ENCODE peak calls at places on chromosomes 11 and 22, in four cellular contexts. One of them, this sample, is unnamed.

GRCh38 chr11:23944939-23945338 is 551.9 kb upstream of the LUZP2 start:
- DNase-seq in AG04450: no peak
- DNase-seq in IMR-90: no peak
- DNase-seq in HepG2: no peak
- DNase-seq in this sample: no peak

GRCh38 chr11:72263363-72263762 is 19.4 kb upstream of the PHOX2A start:
- DNase-seq in AG04450: peak; percentile 20
- DNase-seq in IMR-90: peak; percentile 82
- DNase-seq in HepG2: no peak
- DNase-seq in this sample: no peak

GRCh38 chr22:44326549-44326881 is 13.8 kb upstream of the SHISAL1 start:
- DNase-seq in AG04450: no peak
- DNase-seq in HepG2: no peak
- DNase-seq in IMR-90: no peak
- DNase-seq in this sample: no peak

GRCh38 chr11:72244317-72245231 is 598 bp upstream of the PHOX2A start:
- DNase-seq in IMR-90: no peak
- DNase-seq in AG04450: no peak
- DNase-seq in HepG2: no peak
- DNase-seq in this sample: no peak

GRCh38 chr11:29200776-29201574 is 815.9 kb downstream of the KCNA4 start:
- DNase-seq in IMR-90: no peak
- DNase-seq in HepG2: no peak
- DNase-seq in AG04450: no peak
- DNase-seq in this sample: peak; percentile 72

GRCh38 chr11:73400293-73400692 is 24.1 kb downstream of the RELT start:
- DNase-seq in IMR-90: no peak
- DNase-seq in AG04450: no peak
- DNase-seq in HepG2: no peak
- DNase-seq in this sample: no peak

GRCh38 chr11:115765803-115766239 is 261.6 kb upstream of the CADM1 start:
- DNase-seq in AG04450: peak; percentile 43
- DNase-seq in HepG2: no peak
- DNase-seq in IMR-90: peak; percentile 81
- DNase-seq in this sample: no peak

GRCh38 chr11:104934594-104934993 is 33.8 kb downstream of the CASP4 start:
- DNase-seq in AG04450: no peak
- DNase-seq in IMR-90: no peak
- DNase-seq in HepG2: no peak
- DNase-seq in this sample: peak; percentile 42

GRCh38 chr11:72738199-72739141 is 13.7 kb downstream of the ARAP1 start:
- DNase-seq in AG04450: no peak
- DNase-seq in HepG2: no peak
- DNase-seq in IMR-90: peak; percentile 33
- DNase-seq in this sample: no peak

GRCh38 chr11:77778549-77778948 is 42.0 kb downstream of the RSF1 start:
- DNase-seq in HepG2: no peak
- DNase-seq in IMR-90: no peak
- DNase-seq in AG04450: no peak
- DNase-seq in this sample: no peak

GRCh38 chr11:111531687-111532364 is 8.7 kb upstream of the LAYN start:
- DNase-seq in HepG2: no peak
- DNase-seq in AG04450: peak; percentile 71
- DNase-seq in IMR-90: peak; percentile 95
- DNase-seq in this sample: no peak

GRCh38 chr11:68503792-68504191 is 43.2 kb downstream of the PPP6R3 start:
- DNase-seq in IMR-90: no peak
- DNase-seq in AG04450: no peak
- DNase-seq in HepG2: no peak
- DNase-seq in this sample: no peak

GRCh38 chr11:9208726-9209501 is 56.2 kb downstream of the DENND5A start:
- DNase-seq in HepG2: no peak
- DNase-seq in IMR-90: no peak
- DNase-seq in AG04450: no peak
- DNase-seq in this sample: no peak

GRCh38 chr11:134768463-134768862 is 356.4 kb upstream of the B3GAT1 start:
- DNase-seq in HepG2: no peak
- DNase-seq in AG04450: no peak
- DNase-seq in IMR-90: no peak
- DNase-seq in this sample: no peak

GRCh38 chr22:47188337-47189055 is 426.0 kb downstream of the TBC1D22A start:
- DNase-seq in IMR-90: no peak
- DNase-seq in HepG2: no peak
- DNase-seq in AG04450: no peak
- DNase-seq in this sample: no peak

GRCh38 chr11:126544311-126545056 is 189.0 kb downstream of the ST3GAL4 start:
- DNase-seq in AG04450: peak; percentile 6
- DNase-seq in HepG2: no peak
- DNase-seq in IMR-90: peak; percentile 57
- DNase-seq in this sample: no peak

GRCh38 chr11:105719073-105719846 is 109.4 kb downstream of the GRIA4 start:
- DNase-seq in IMR-90: peak; percentile 92
- DNase-seq in HepG2: peak; percentile 49
- DNase-seq in AG04450: peak; percentile 10
- DNase-seq in this sample: no peak

GRCh38 chr11:102940714-102941588 is 14.6 kb downstream of the MMP13 start:
- DNase-seq in IMR-90: peak; percentile 73
- DNase-seq in HepG2: peak; percentile 56
- DNase-seq in AG04450: peak; percentile 29
- DNase-seq in this sample: peak; percentile 81

GRCh38 chr22:17772249-17772962 is 1.9 kb downstream of the BID start:
- DNase-seq in IMR-90: peak; percentile 42
- DNase-seq in AG04450: no peak
- DNase-seq in HepG2: no peak
- DNase-seq in this sample: no peak

GRCh38 chr11:62108017-62108750 is 15.6 kb upstream of the INCENP start:
- DNase-seq in AG04450: no peak
- DNase-seq in IMR-90: peak; percentile 74
- DNase-seq in HepG2: peak; percentile 65
- DNase-seq in this sample: peak; percentile 68

GRCh38 chr11:62104816-62105610 is 18.8 kb upstream of the INCENP start:
- DNase-seq in IMR-90: peak; percentile 61
- DNase-seq in HepG2: no peak
- DNase-seq in AG04450: no peak
- DNase-seq in this sample: peak; percentile 34

GRCh38 chr11:62103141-62103540 is 20.7 kb upstream of the INCENP start:
- DNase-seq in IMR-90: no peak
- DNase-seq in AG04450: no peak
- DNase-seq in HepG2: no peak
- DNase-seq in this sample: no peak

GRCh38 chr11:62104001-62104400 is 19.8 kb upstream of the INCENP start:
- DNase-seq in HepG2: no peak
- DNase-seq in IMR-90: no peak
- DNase-seq in AG04450: no peak
- DNase-seq in this sample: no peak

DNA sequence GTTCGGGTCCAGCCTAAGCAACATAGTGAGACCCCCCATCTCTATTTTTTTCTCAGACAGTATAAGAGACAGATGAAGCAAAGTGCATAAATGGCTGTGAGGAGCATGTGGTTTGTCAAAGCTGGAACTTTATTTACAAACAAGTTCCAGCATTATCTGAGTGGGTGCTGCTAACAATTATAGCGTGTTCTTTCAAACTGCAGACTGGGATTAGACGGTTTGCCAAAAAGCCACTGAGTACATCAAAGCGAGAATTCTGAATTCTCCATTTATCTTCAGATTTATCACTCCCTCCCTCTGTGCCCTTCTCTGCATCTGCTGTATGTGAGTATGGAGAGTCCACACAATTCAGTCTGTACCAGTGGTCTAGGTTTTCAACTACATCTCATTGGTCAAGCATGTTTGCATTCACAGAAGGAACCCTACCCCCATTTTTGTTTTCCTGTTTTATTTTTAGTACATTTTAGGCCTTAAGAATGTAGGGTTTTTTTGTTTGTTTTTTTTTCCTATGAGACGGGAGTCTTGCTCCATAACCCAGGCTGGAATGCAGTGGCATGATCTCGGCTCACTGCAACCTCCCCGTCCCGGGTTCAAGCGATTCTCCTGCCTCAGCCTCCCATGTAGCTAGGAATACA is 18.1 kb upstream of the INCENP start:
- DNase-seq in AG04450: no peak
- DNase-seq in HepG2: no peak
- DNase-seq in IMR-90: peak; percentile 47
- DNase-seq in this sample: no peak
- H3K4me3 ChIP-seq in AG04450: peak overlapping the region; percentile 26
- H3K4me3 ChIP-seq in HepG2: peak overlapping the region; percentile 6
- H3K4me3 ChIP-seq in IMR-90: peak overlapping the region; percentile 18
- H3K4me3 ChIP-seq in this sample: no peak overlapping the region

GRCh38 chr22:49299821-49300231 is 527.8 kb downstream of the BRD1 start:
- DNase-seq in IMR-90: no peak
- DNase-seq in AG04450: no peak
- DNase-seq in HepG2: no peak
- DNase-seq in this sample: no peak
- H3K9me3 ChIP-seq in IMR-90: peaks cover 78% of the 10 kb centered on the region
- H3K9me3 ChIP-seq in AG04450: peaks cover 100% of the 10 kb centered on the region
- H3K9me3 ChIP-seq in HepG2: no peaks in the 10 kb centered on the region
- H3K9me3 ChIP-seq in this sample: no peaks in the 10 kb centered on the region

DNA sequence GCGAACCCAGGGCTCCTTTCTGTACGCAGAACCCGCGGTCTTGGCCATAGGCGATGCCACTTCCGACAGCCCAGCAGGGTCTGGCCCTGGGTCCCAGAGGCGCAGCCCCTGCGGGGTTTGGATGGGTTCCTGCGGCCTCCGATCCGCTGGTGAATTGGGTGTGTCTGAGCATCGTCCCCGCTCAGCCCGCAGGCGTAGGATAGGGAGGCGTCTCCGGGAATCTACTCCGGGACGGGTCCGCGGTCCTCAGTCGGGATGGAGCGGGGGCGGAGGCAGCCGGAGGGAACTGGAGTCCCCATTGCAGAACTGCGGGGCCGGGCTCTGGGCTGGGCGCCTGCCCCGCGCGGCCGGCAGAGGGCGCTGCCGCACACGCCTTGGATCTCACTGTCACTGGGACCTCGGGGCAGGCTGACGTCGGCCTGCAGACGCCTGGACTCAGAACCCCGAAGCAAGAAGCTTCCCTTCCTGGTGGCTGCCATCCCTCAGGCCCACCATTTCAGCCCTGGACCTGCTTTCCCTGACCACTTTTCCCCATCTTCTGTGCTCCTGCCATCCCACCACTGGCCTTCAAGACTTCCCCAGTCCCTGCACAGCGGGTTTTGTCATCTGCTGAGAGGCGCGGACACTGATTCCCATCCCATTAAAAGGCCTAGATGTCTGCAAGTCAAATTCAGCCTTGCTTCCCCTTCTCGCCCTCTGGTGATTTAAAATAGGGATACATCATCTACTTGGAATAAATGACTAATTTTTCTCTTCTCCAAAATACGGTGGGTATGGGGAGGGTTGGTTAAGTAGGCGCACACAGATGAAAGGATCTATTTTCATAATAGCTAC is 38.3 kb upstream of the CREB3L1 start:
- DNase-seq in IMR-90: peak; percentile 84
- DNase-seq in AG04450: peak; percentile 60
- DNase-seq in HepG2: peak; percentile 40
- DNase-seq in this sample: peak; percentile 73
- H3K27ac ChIP-seq in IMR-90: peak overlapping the region; percentile 84
- H3K27ac ChIP-seq in AG04450: peak overlapping the region; percentile 73
- H3K27ac ChIP-seq in HepG2: no peak overlapping the region
- H3K27ac ChIP-seq in this sample: peak overlapping the region; percentile 10

GRCh38 chr11:10451399-10452116 is 3.5 kb upstream of the AMPD3 start:
- DNase-seq in IMR-90: no peak
- DNase-seq in AG04450: no peak
- DNase-seq in HepG2: no peak
- DNase-seq in this sample: no peak
- H3K4me3 ChIP-seq in IMR-90: no peak overlapping the region
- H3K4me3 ChIP-seq in AG04450: no peak overlapping the region
- H3K4me3 ChIP-seq in HepG2: peak overlapping the region; percentile 66
- H3K4me3 ChIP-seq in this sample: no peak overlapping the region

DNA sequence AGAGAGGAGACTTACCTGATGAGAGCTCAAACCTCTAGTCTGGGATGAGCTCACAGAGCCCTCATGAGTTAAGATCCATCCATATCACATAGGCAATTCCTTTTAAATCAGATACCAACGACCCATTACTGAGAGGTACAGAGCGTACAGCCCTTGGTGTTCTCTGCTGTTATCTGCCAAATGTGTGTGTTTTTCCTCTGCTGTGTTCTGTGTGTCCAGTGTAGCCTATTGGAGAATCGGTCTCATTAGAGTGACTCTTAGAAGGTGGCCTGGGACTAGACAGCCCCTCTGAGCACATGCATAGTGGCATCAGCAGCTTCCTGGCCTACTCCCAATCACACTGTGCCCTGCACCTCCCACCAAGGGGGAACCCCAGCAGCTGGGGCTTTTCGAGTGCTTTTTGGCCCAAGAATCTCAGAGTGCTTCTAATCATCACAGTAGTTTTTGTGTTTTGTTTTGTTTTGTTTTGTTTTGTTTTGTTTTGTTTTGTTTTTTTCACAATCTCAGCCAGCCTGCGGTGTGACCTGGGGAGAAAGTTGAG is 25.5 kb downstream of the TP53AIP1 start:
- DNase-seq in HepG2: no peak
- DNase-seq in IMR-90: no peak
- DNase-seq in AG04450: no peak
- DNase-seq in this sample: no peak
- H3K9me3 ChIP-seq in HepG2: no peaks in the 10 kb centered on the region
- H3K9me3 ChIP-seq in IMR-90: no peaks in the 10 kb centered on the region
- H3K9me3 ChIP-seq in AG04450: no peaks in the 10 kb centered on the region
- H3K9me3 ChIP-seq in this sample: no peaks in the 10 kb centered on the region

DNA sequence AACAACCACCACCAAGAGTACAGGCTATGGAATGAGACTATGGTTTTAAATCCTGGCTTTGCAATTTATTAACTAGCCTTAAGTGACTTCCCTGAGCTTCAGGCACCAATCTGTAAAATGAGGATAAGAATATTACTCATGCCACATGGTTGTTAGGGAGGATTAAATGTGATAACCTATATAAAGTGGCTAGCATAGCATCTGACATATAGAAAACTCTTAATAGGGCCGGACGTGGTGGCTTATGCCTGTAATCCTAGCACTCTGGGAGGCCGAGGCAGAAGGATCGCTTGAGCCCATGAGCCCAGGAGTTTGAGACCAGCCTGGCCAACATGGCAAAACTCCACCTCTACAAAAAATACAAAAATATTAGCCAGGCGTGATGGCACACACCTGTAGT is 16.3 kb downstream of the LIMK2 start:
- DNase-seq in IMR-90: no peak
- DNase-seq in AG04450: no peak
- DNase-seq in HepG2: no peak
- DNase-seq in this sample: no peak
- H3K27ac ChIP-seq in IMR-90: no peak overlapping the region
- H3K27ac ChIP-seq in AG04450: no peak overlapping the region
- H3K27ac ChIP-seq in HepG2: no peak overlapping the region
- H3K27ac ChIP-seq in this sample: peak overlapping the region; percentile 77

GRCh38 chr22:38312261-38312800 is 4.9 kb downstream of the CSNK1E start:
- DNase-seq in AG04450: no peak
- DNase-seq in IMR-90: peak; percentile 42
- DNase-seq in HepG2: no peak
- DNase-seq in this sample: no peak

GRCh38 chr22:38308791-38309498 is 8.3 kb downstream of the CSNK1E start:
- DNase-seq in HepG2: no peak
- DNase-seq in IMR-90: no peak
- DNase-seq in AG04450: no peak
- DNase-seq in this sample: no peak

GRCh38 chr22:38309614-38310517 is 7.4 kb downstream of the CSNK1E start:
- DNase-seq in AG04450: no peak
- DNase-seq in HepG2: peak; percentile 94
- DNase-seq in IMR-90: no peak
- DNase-seq in this sample: no peak

GRCh38 chr22:38311331-38311635 is 6.0 kb downstream of the CSNK1E start:
- DNase-seq in HepG2: no peak
- DNase-seq in AG04450: no peak
- DNase-seq in IMR-90: no peak
- DNase-seq in this sample: no peak

GRCh38 chr22:38310518-38311330 is 6.5 kb downstream of the CSNK1E start:
- DNase-seq in IMR-90: no peak
- DNase-seq in HepG2: no peak
- DNase-seq in AG04450: no peak
- DNase-seq in this sample: no peak
- H3K4me3 ChIP-seq in IMR-90: no peak overlapping the region
- H3K4me3 ChIP-seq in HepG2: peak overlapping the region; percentile 2
- H3K4me3 ChIP-seq in AG04450: peak overlapping the region; percentile 4
- H3K4me3 ChIP-seq in this sample: no peak overlapping the region